ENCODE peak calls at places on chromosomes 5 and 9, in ten cellular contexts. O is hepatocyte, D is right atrium auricular region, S is sigmoid colon, Z is HCT116, K is OCI-LY7, G is HL-60, Y is Peyer's patch, E is cardiac muscle cell, W is IMR-90. Q is an unnamed sample.

GRCh38 chr5:139767960-139768359 is 27.6 kb upstream of the PSD2 start:
- DNase-seq in O (no peak), D (no peak), S (no peak), Z (no peak), K (no peak), G (no peak), Y (no peak), E (no peak), W (no peak), Q (no peak)

GRCh38 chr5:142472306-142472951 is 147.6 kb upstream of the SPRY4 start:
- DNase-seq in O (peak), D (no peak), S (no peak), Z (peak), K (no peak), G (peak), Y (no peak), E (peak), W (peak), Q (no peak)

GRCh38 chr5:95712347-95712958 is 18.7 kb upstream of the RHOBTB3 start:
- DNase-seq in O (peak), D (no peak), S (no peak), Z (peak), K (no peak), G (no peak), Y (no peak), E (peak), W (peak), Q (no peak)

GRCh38 chr5:160339406-160340140 is 27.2 kb upstream of the CCNJL start:
- DNase-seq in O (no peak), D (no peak), S (peak), Z (no peak), K (no peak), G (no peak), Y (no peak), E (no peak), W (no peak), Q (no peak)

GRCh38 chr9:18394847-18395355 is 79.1 kb upstream of the ADAMTSL1 start:
- DNase-seq in O (peak), D (no peak), S (no peak), Z (no peak), K (no peak), G (no peak), Y (no peak), E (no peak), W (no peak), Q (no peak)

GRCh38 chr9:127991017-127991756 is 10.4 kb upstream of the EEIG1 start:
- DNase-seq in O (peak), D (no peak), S (no peak), Z (no peak), K (no peak), G (no peak), Y (peak), E (no peak), W (no peak), Q (no peak)

GRCh38 chr9:128025756-128026155 is 41.4 kb downstream of the NAIF1 start:
- DNase-seq in O (no peak), D (no peak), S (no peak), Z (no peak), K (no peak), G (no peak), Y (no peak), E (no peak), W (no peak), Q (no peak)

GRCh38 chr5:169637856-169638190 is 748 bp downstream of the DOCK2 start:
- DNase-seq in O (no peak), D (no peak), S (no peak), Z (no peak), K (peak), G (no peak), Y (no peak), E (no peak), W (no peak), Q (peak)

GRCh38 chr9:34085581-34086500 is 37.2 kb upstream of the UBAP2 start:
- DNase-seq in O (no peak), D (no peak), S (peak), Z (no peak), K (no peak), G (no peak), Y (no peak), E (no peak), W (peak), Q (no peak)

GRCh38 chr5:153084476-153084875 is 406.0 kb upstream of the GRIA1 start:
- DNase-seq in O (no peak), D (no peak), S (no peak), Z (no peak), K (no peak), G (no peak), Y (no peak), E (no peak), W (no peak), Q (no peak)

GRCh38 chr9:36268007-36268427 is 9.8 kb upstream of the GNE start:
- DNase-seq in O (no peak), D (no peak), S (no peak), Z (no peak), K (no peak), G (no peak), Y (no peak), E (peak), W (peak), Q (no peak)

GRCh38 chr5:16691731-16692130 is 74.9 kb upstream of the RETREG1 start:
- DNase-seq in O (no peak), D (no peak), S (no peak), Z (no peak), K (no peak), G (no peak), Y (no peak), E (no peak), W (no peak), Q (no peak)

DNA sequence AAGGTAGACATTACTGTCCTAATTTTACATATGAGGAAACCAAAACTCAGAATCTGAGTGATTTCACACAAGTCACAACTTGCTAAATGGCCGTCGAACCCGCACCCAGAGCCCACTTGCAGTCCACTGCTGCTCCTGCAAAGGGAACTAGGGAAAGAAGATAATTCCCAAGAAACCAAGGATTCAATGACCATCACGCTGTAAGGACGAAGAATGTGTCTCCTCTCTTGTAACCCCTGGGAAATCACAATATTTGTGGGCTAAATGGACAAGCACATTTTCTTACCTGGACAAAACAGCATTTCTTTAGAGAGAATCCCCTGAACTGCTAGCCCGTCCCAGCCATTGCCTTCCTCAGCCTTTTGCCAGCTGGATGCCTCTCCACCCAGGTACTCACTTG is 2.4 kb downstream of the RPS14 start:
- DNase-seq in O (no peak), D (no peak), S (no peak), Z (no peak), K (no peak), G (no peak), Y (no peak), E (no peak), W (no peak), Q (no peak)
- H3K4me3 ChIP-seq in O (no peak), D (no peak), S (no peak), Z (no peak), K (peak), G (peak), Y (no peak), E (no peak), W (no peak), Q (peak)

GRCh38 chr5:150613991-150614650 is 26.3 kb upstream of the SYNPO start:
- DNase-seq in O (no peak), D (no peak), S (no peak), Z (no peak), K (no peak), G (no peak), Y (no peak), E (no peak), W (no peak), Q (no peak)
- TF ChIP-seq CTCF in O (peak), D (no peak), S (no peak), Z (peak), K (peak), G (no peak), Y (peak), E (peak), W (no peak), Q (peak)

DNA sequence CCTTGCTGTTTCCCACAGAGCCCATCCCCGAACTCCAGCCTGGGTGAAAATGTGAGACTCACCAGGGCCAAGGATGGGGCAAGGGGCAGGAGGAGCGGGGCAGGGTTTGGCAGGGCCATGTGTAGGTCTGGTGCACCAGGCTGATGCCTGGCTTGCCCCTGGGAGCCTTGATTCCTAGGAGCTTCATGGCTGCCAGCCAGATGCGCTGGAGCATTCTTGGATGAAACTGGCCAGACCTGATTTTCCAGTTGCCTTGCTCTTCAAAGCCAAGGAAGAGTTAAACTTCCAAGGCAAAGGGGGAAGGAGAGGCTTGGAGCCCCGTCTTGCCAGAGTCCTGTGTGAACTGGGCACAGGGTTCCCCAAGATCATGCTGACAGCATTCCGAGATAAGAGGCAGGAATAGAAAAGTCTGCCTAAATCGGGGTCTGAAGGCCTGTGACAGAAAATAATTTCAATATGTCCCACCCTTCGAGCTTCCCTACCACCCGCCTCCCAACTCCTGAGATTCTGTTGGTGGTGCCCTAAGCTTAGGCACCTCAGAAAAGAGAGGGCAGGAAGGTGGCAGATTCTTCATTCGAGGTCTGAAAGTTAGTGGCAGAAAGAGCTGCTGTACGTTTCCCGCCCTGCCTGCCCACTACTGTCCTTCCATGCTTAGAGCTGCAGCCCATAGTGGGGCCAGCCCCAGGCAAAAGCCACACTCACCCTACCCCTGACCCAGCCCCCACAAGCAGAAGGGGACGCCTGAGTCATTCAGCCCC is 20.4 kb downstream of the FAT2 start:
- DNase-seq in O (no peak), D (no peak), S (no peak), Z (peak), K (no peak), G (no peak), Y (no peak), E (no peak), W (no peak), Q (no peak)
- H3K4me3 ChIP-seq in O (no peak), D (no peak), S (no peak), Z (no peak), K (no peak), G (no peak), Y (no peak), E (no peak), W (no peak), Q (no peak)

GRCh38 chr5:66742083-66742895 is 146.1 kb downstream of the MAST4 start:
- DNase-seq in O (no peak), D (no peak), S (no peak), Z (peak), K (peak), G (no peak), Y (no peak), E (no peak), W (no peak), Q (peak)

GRCh38 chr5:66743344-66743743 is 147.2 kb downstream of the MAST4 start:
- DNase-seq in O (no peak), D (no peak), S (no peak), Z (no peak), K (no peak), G (no peak), Y (no peak), E (no peak), W (no peak), Q (no peak)

GRCh38 chr5:66741394-66741793 is 145.2 kb downstream of the MAST4 start:
- DNase-seq in O (peak), D (no peak), S (no peak), Z (no peak), K (no peak), G (no peak), Y (no peak), E (no peak), W (no peak), Q (no peak)

GRCh38 chr5:66744040-66744439 is 147.8 kb downstream of the MAST4 start:
- DNase-seq in O (peak), D (no peak), S (no peak), Z (no peak), K (no peak), G (no peak), Y (no peak), E (peak), W (peak), Q (no peak)

DNA sequence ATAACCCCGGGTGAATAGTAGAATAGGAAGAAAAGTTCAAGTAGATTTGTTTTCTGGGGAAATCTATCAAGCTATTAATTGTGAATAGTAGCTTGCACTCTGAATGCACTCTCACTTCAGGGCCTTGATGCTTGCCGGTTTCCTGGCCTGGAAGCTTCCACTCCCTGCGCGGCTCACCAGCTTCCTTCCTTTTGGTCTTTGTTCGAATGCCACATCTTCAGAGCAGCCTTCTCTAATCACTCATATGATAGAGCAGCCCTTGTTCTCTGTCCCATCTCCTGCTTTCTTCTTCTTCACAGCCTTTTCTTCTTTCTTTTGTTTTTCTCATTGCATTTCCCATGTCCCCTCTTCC is 146.7 kb downstream of the MAST4 start:
- DNase-seq in O (no peak), D (no peak), S (no peak), Z (no peak), K (no peak), G (no peak), Y (no peak), E (no peak), W (no peak), Q (no peak)
- TF ChIP-seq CTCF in O (no peak), D (no peak), S (no peak), Z (no peak), K (no peak), G (no peak), Y (no peak), E (no peak), W (no peak), Q (no peak)

GRCh38 chr9:123863164-123863855 is 66.6 kb downstream of the DENND1A start:
- DNase-seq in O (no peak), D (no peak), S (no peak), Z (no peak), K (no peak), G (no peak), Y (no peak), E (peak), W (no peak), Q (no peak)
- H3K4me3 ChIP-seq in O (no peak), D (no peak), S (no peak), Z (no peak), K (no peak), G (no peak), Y (no peak), E (no peak), W (no peak), Q (no peak)

GRCh38 chr5:137056676-137057075 is 442.4 kb downstream of the SPOCK1 start:
- DNase-seq in O (no peak), D (no peak), S (no peak), Z (no peak), K (no peak), G (no peak), Y (no peak), E (no peak), W (no peak), Q (no peak)

GRCh38 chr5:137054335-137054734 is 444.8 kb downstream of the SPOCK1 start:
- DNase-seq in O (no peak), D (no peak), S (no peak), Z (no peak), K (no peak), G (no peak), Y (no peak), E (no peak), W (no peak), Q (no peak)

GRCh38 chr5:137055271-137055872 is 443.8 kb downstream of the SPOCK1 start:
- DNase-seq in O (no peak), D (no peak), S (no peak), Z (no peak), K (no peak), G (no peak), Y (no peak), E (peak), W (no peak), Q (no peak)

GRCh38 chr5:137054792-137055191 is 444.3 kb downstream of the SPOCK1 start:
- DNase-seq in O (no peak), D (no peak), S (no peak), Z (no peak), K (no peak), G (no peak), Y (no peak), E (no peak), W (no peak), Q (no peak)

DNA sequence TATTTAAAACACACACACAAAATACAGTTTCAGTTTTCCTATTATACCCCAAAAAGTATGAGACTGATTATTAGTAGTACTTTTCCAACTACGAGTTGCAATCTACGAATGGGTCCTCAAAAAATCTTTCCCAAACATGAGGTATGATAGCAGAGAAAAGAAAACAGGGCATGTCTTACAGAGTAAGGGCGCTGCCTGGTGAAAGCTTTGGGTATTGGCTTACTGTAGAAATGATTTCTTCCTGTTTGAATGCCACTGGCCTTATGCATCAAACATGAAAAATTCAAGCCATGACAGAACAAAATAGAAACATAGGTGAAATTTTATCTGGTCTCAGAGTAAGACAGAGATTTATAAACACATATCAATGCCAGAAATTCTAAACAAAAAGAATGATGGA is 448.0 kb downstream of the SPOCK1 start:
- DNase-seq in O (no peak), D (no peak), S (no peak), Z (no peak), K (no peak), G (no peak), Y (no peak), E (no peak), W (peak), Q (no peak)
- TF ChIP-seq CTCF in O (peak), D (no peak), S (no peak), Z (peak), K (peak), G (no peak), Y (no peak), E (peak), W (peak), Q (no peak)

GRCh38 chr9:89418882-89419641 is 78.9 kb downstream of the SEMA4D start:
- DNase-seq in O (no peak), D (no peak), S (no peak), Z (no peak), K (peak), G (no peak), Y (peak), E (no peak), W (no peak), Q (peak)
- H3K4me3 ChIP-seq in O (no peak), D (no peak), S (no peak), Z (no peak), K (peak), G (no peak), Y (peak), E (no peak), W (no peak), Q (peak)

DNA sequence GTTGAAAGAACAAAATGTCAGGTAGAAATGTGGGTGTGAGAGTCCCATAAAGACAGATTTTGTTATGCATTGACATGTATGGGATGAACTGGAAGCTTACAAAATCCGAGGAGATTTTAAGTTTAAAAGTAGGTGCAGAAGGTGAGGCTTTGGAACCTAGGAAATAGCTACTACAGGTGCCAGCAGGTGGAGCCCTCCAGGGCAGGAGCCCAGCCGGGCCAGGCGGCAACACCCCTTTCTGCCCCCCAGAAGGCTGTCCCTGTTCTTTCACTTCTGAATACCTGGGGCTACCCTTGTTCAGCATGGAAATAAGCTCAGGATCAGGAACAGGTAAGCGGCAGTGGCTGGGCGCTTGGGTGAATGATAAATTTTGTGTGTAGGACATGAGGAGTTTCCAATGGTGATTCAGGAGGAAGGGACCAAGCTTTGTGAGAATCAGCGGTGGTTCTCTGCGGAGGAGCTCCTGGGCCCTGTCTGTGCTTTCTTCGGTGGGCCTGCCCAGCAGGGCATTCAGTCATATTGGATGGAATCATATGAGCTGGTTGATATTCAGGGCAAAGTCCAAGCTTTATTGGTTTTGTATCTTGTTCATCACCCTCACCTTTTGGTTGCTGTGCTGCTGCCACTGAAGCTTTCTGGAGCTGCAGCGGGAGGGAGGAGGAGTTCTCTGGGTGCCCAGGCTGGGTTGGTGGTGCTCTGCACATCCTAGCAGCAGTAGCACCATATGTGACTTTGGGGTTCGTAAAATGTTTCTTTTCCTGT is 12.3 kb downstream of the PCBD2 start:
- DNase-seq in O (peak), D (no peak), S (no peak), Z (no peak), K (peak), G (no peak), Y (no peak), E (no peak), W (no peak), Q (no peak)
- TF ChIP-seq CTCF in O (peak), D (no peak), S (peak), Z (peak), K (peak), G (no peak), Y (peak), E (peak), W (peak), Q (peak)

GRCh38 chr5:61901997-61902396 is 404.0 kb upstream of the KIF2A start:
- DNase-seq in O (no peak), D (no peak), S (no peak), Z (no peak), K (no peak), G (no peak), Y (no peak), E (no peak), W (no peak), Q (no peak)

GRCh38 chr5:61894046-61894445 is 412.0 kb upstream of the KIF2A start:
- DNase-seq in O (no peak), D (no peak), S (no peak), Z (no peak), K (no peak), G (no peak), Y (no peak), E (no peak), W (no peak), Q (no peak)

GRCh38 chr5:61896811-61897210 is 409.2 kb upstream of the KIF2A start:
- DNase-seq in O (no peak), D (no peak), S (no peak), Z (no peak), K (no peak), G (no peak), Y (no peak), E (no peak), W (no peak), Q (no peak)

GRCh38 chr5:61897251-61897650 is 408.8 kb upstream of the KIF2A start:
- DNase-seq in O (no peak), D (no peak), S (no peak), Z (no peak), K (no peak), G (no peak), Y (no peak), E (no peak), W (no peak), Q (no peak)
- H3K4me3 ChIP-seq in O (no peak), D (no peak), S (no peak), Z (no peak), K (no peak), G (no peak), Y (no peak), E (no peak), W (no peak), Q (no peak)

Q was measured in GM12865.